ENCODE peak calls at places on chromosomes 11 and 22, in seven cellular contexts. E is neural progenitor cell, T is hepatocyte, O is MM.1S, J is GM23338, A is HCT116, R is OCI-LY7. S is an unnamed sample.
A peak's percentile ranks its signal among the peaks of the same experiment; 100 is the strongest.

GRCh38 chr11:94860333-94860732 is 92.2 kb downstream of the AMOTL1 start:
- DNase-seq in A (no peak), E (no peak), T (no peak), J (no peak), O (no peak), R (no peak), S (no peak)

GRCh38 chr11:118608268-118609214 is 1.1 kb downstream of the PHLDB1 start:
- DNase-seq in O (no peak), R (no peak), A (no peak), T (peak; percentile 81), E (peak; percentile 54), J (no peak), S (peak; percentile 52)

GRCh38 chr22:43483266-43483665 is 71.5 kb downstream of the MPPED1 start:
- DNase-seq in A (no peak), E (no peak), O (no peak), J (no peak), R (no peak), T (no peak), S (no peak)

GRCh38 chr11:134371436-134372185 is 39.8 kb downstream of the GLB1L2 start:
- DNase-seq in J (no peak), O (no peak), R (no peak), T (no peak), E (no peak), A (no peak), S (no peak)

GRCh38 chr11:96168623-96169022 is 174.4 kb downstream of the MAML2 start:
- DNase-seq in J (no peak), T (peak; percentile 67), A (no peak), E (no peak), R (no peak), O (no peak), S (peak; percentile 67)

GRCh38 chr11:20308601-20309000 is 54.9 kb upstream of the HTATIP2 start:
- DNase-seq in A (no peak), E (no peak), O (no peak), R (no peak), T (no peak), J (no peak), S (no peak)

GRCh38 chr11:73394416-73395296 is 18.5 kb downstream of the RELT start:
- DNase-seq in O (no peak), A (no peak), R (no peak), T (no peak), J (no peak), E (no peak), S (no peak)

GRCh38 chr11:75313457-75314272 is 37.8 kb downstream of the ARRB1 start:
- DNase-seq in J (no peak), O (no peak), A (no peak), T (peak; percentile 77), R (no peak), E (peak; percentile 54), S (peak; percentile 25)

GRCh38 chr22:20405291-20405930 is 11.5 kb downstream of the ZNF74 start:
- DNase-seq in R (no peak), J (no peak), E (no peak), O (no peak), T (no peak), A (no peak), S (no peak)

GRCh38 chr22:26168199-26168915 is 905 bp upstream of the SEZ6L start:
- DNase-seq in A (no peak), J (peak; percentile 54), R (no peak), E (peak; percentile 38), O (no peak), T (no peak), S (no peak)

GRCh38 chr11:83691387-83692088 is 405.4 kb upstream of the CCDC90B start:
- DNase-seq in R (no peak), J (no peak), E (no peak), T (peak; percentile 56), A (no peak), O (no peak), S (no peak)

GRCh38 chr22:30210235-30210831 is 36.2 kb downstream of the LIF start:
- DNase-seq in J (no peak), R (no peak), O (no peak), E (peak; percentile 29), A (peak; percentile 96), T (peak; percentile 74), S (peak; percentile 97)

GRCh38 chr22:31350410-31350863 is 4.3 kb upstream of the PATZ1 start:
- DNase-seq in O (peak; percentile 56), J (peak; percentile 69), T (peak; percentile 58), E (peak; percentile 37), A (no peak), R (no peak), S (no peak)

GRCh38 chr11:66727282-66727882 is 1.6 kb downstream of the SPTBN2 start:
- DNase-seq in J (peak; percentile 61), E (peak; percentile 65), A (no peak), R (peak; percentile 56), T (peak; percentile 41), O (peak; percentile 25), S (peak; percentile 50)

GRCh38 chr11:40290031-40290650 is 1169.3 kb downstream of the LRRC4C start:
- DNase-seq in O (no peak), T (no peak), J (no peak), R (no peak), E (no peak), A (no peak), S (peak; percentile 37)

GRCh38 chr22:44430716-44431115 is 67.3 kb downstream of the RTL6 start:
- DNase-seq in R (no peak), E (no peak), A (no peak), T (no peak), O (no peak), J (no peak), S (no peak)

GRCh38 chr22:31829505-31829904 is 75.7 kb downstream of the DEPDC5 start:
- DNase-seq in J (no peak), T (peak; percentile 68), A (peak; percentile 89), E (no peak), O (no peak), R (no peak), S (peak; percentile 89)

GRCh38 chr22:37560682-37561208 is 465 bp downstream of the CDC42EP1 start:
- DNase-seq in O (no peak), A (no peak), E (peak; percentile 59), T (peak; percentile 73), R (no peak), J (peak; percentile 41), S (peak; percentile 27)

GRCh38 chr22:37559521-37559900 is 769 bp upstream of the CDC42EP1 start:
- DNase-seq in J (no peak), E (no peak), O (no peak), T (no peak), R (no peak), A (no peak), S (no peak)

GRCh38 chr22:37558815-37559214 is 1.5 kb upstream of the CDC42EP1 start:
- DNase-seq in A (no peak), O (no peak), T (no peak), J (no peak), R (no peak), E (no peak), S (no peak)

GRCh38 chr22:37561209-37562048 is 1.1 kb downstream of the CDC42EP1 start:
- DNase-seq in E (peak; percentile 87), T (peak; percentile 95), A (peak; percentile 73), R (peak; percentile 73), O (peak; percentile 46), J (peak; percentile 96), S (peak; percentile 84)

DNA sequence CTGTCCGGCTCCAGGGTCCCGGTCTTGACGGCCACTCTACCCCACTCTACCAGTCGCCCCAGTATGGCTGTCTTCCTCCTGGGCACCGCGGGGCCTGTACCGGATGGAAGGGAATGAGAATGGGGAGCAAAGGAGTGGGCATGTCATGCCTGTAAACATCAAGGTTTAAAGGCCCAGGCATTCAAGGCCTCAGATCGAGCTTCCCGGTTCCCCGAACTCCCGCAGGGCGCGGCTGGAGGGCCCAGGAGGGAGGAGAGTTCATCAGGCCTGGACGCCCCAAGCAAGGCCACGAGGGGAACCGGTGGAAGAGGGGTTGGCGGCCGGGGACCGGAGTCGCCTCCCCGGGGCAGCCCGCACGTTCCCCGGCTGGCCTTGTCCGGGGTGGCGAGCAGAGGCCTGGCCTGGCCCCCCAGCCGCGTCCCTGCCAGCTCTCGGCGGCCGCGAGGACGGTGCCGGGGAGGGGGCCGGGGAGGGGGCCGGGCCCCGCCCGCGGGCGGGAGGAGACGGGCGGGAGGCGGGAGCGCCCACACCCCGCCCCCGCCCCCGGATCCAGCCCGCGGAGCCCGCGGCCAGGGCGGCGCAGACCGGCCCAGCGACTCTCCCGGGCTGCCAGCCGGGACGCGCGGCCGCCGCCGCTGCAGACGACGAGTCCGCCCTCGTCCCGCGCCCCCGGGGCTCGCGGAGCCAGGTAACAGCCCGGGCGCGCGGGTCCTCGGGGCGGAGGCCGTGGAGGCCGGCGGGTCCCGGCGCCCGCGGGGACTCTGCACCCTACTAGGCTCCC is at the start of gene CDC42EP1:
- DNase-seq in E (peak; percentile 74), R (no peak), J (peak; percentile 72), O (no peak), T (peak; percentile 89), A (no peak), S (peak; percentile 54)
- H3K27ac ChIP-seq in E (no peak within 1 kb of the TSS), R (no peak within 1 kb of the TSS), J (no peak within 1 kb of the TSS), O (no peak within 1 kb of the TSS), T (peak within 1 kb of the TSS; percentile 100), A (peak within 1 kb of the TSS; percentile 99), S (peak within 1 kb of the TSS; percentile 47)

DNA sequence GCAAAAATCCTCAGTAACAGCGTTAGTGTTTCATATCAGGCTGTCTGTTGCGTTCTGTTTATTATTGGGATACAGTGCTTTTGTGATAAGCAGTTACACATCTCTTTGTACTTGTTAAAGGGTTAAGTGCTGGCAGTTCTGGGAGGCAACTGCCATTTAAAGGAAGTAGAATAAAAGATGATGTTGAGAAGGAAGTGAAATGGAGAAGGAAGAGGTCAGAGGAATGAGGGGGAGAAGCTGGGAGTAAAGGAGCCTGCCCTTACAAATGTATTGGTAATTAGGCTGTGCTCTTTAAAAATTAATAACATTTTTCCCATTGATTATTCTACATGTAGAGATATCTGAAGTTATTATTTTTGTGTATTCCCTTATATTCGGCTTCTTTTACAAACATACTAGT is 674.7 kb downstream of the NTM start:
- DNase-seq in A (no peak), O (no peak), J (no peak), R (no peak), E (no peak), T (no peak), S (no peak)
- TF ChIP-seq EZH2phosphoT487 in A (no peak), O (no peak), J (no peak), R (no peak), E (no peak), T (no peak), S (no peak)

GRCh38 chr11:79371152-79371551 is 69.7 kb downstream of the TENM4 start:
- DNase-seq in A (no peak), E (no peak), J (peak; percentile 40), T (no peak), O (no peak), R (no peak), S (no peak)
- TF ChIP-seq CTCF in A (no peak), E (no peak), J (peak; percentile 56), T (no peak), O (no peak), R (no peak), S (no peak)

DNA sequence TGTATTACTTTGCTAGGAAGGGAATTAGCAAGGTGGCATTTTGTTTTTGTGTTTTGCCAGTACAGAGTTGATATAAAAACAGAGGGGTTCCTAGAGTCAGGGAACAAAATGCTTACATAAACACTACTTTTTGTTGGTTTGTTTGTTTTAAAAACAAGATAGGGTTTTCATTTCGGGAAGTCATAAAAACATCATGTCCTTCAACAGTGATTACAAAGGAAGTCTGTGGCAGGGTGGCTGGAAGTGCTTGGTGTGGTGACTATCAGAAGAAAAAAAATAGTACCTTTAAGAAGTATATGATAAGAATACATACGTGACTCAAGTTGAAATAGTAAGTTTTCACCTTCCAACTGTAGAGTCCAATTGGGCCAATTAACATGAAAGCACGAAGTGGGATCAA is 1.2 kb upstream of the IL18 start:
- DNase-seq in T (no peak), J (no peak), A (no peak), R (no peak), O (no peak), E (no peak), S (no peak)
- H3K27ac ChIP-seq in T (peak overlapping the region; percentile 0), J (no peak overlapping the region), A (no peak overlapping the region), R (no peak overlapping the region), O (no peak overlapping the region), E (no peak overlapping the region), S (peak overlapping the region; percentile 95)

GRCh38 chr11:86719781-86720463 is 47.5 kb upstream of the ME3 start:
- DNase-seq in E (no peak), O (no peak), A (no peak), T (no peak), J (no peak), R (no peak), S (peak; percentile 95)
- TF ChIP-seq EZH2phosphoT487 in E (no peak), O (no peak), A (no peak), T (no peak), J (no peak), R (no peak), S (no peak)